ENCODE peak calls at places on chromosome 14, in ten cellular contexts. M is WERI-Rb-1, V is uterus, W is astrocyte of the spinal cord, J is SK-N-SH, T is GM12865, O is neural crest cell, S is endodermal cell, L is right lobe of liver, Y is tibial artery. H is an unnamed sample.

GRCh38 chr14:21063479-21063878 is 5.9 kb downstream of the RNASE8 start:
- DNase-seq in M (no peak), V (no peak), W (peak), J (no peak), T (no peak), O (no peak), S (no peak), L (no peak), Y (no peak), H (no peak)

GRCh38 chr14:100237735-100238418 is 1.1 kb upstream of the YY1 start:
- DNase-seq in M (peak), V (peak), W (peak), J (peak), T (peak), O (no peak), S (peak), L (peak), Y (peak), H (no peak)

GRCh38 chr14:65361920-65362319 is 50.6 kb upstream of the FUT8 start:
- DNase-seq in M (no peak), V (no peak), W (peak), J (no peak), T (no peak), O (no peak), S (no peak), L (no peak), Y (peak), H (no peak)

GRCh38 chr14:29759521-29760340 is 167.9 kb downstream of the PRKD1 start:
- DNase-seq in M (no peak), V (no peak), W (no peak), J (no peak), T (peak), O (no peak), S (no peak), L (no peak), Y (no peak), H (no peak)

GRCh38 chr14:59275668-59276067 is 87.2 kb downstream of the DAAM1 start:
- DNase-seq in M (no peak), V (no peak), W (peak), J (no peak), T (peak), O (no peak), S (no peak), L (no peak), Y (no peak), H (peak)

GRCh38 chr14:22474730-22475351 is 114.2 kb downstream of the DAD1 start:
- DNase-seq in M (no peak), V (no peak), W (peak), J (no peak), T (no peak), O (no peak), S (no peak), L (no peak), Y (no peak), H (no peak)

GRCh38 chr14:39731912-39732311 is 299.7 kb upstream of the FBXO33 start:
- DNase-seq in M (peak), V (no peak), W (no peak), J (no peak), T (peak), O (no peak), S (peak), L (no peak), Y (no peak), H (no peak)

GRCh38 chr14:73231874-73232851 is 5.1 kb upstream of the PAPLN start:
- DNase-seq in M (peak), V (no peak), W (no peak), J (peak), T (peak), O (no peak), S (peak), L (no peak), Y (no peak), H (no peak)

GRCh38 chr14:101220921-101221510 is 317.5 kb upstream of the RTL1 start:
- DNase-seq in M (no peak), V (no peak), W (no peak), J (no peak), T (no peak), O (no peak), S (no peak), L (peak), Y (no peak), H (no peak)

GRCh38 chr14:72448212-72448611 is 445.7 kb downstream of the DPF3 start:
- DNase-seq in M (no peak), V (no peak), W (no peak), J (no peak), T (no peak), O (no peak), S (no peak), L (no peak), Y (no peak), H (no peak)

GRCh38 chr14:88562831-88563686 is at the start of gene ZC3H14:
- DNase-seq in M (peak), V (peak), W (peak), J (peak), T (peak), O (peak), S (peak), L (peak), Y (peak), H (no peak)

GRCh38 chr14:28656704-28657255 is 109.8 kb upstream of the FOXG1 start:
- DNase-seq in M (no peak), V (no peak), W (no peak), J (no peak), T (no peak), O (no peak), S (no peak), L (no peak), Y (no peak), H (no peak)

GRCh38 chr14:90593254-90594040 is 196.6 kb downstream of the CALM1 start:
- DNase-seq in M (peak), V (no peak), W (no peak), J (peak), T (no peak), O (no peak), S (no peak), L (no peak), Y (no peak), H (no peak)

GRCh38 chr14:59126714-59127436 is 61.6 kb upstream of the DAAM1 start:
- DNase-seq in M (no peak), V (peak), W (peak), J (peak), T (peak), O (peak), S (peak), L (no peak), Y (no peak), H (peak)

GRCh38 chr14:80425686-80426085 is 214.4 kb upstream of the DIO2 start:
- DNase-seq in M (no peak), V (no peak), W (peak), J (no peak), T (no peak), O (no peak), S (no peak), L (no peak), Y (no peak), H (peak)

GRCh38 chr14:95597784-95598204 is 62.9 kb downstream of the GLRX5 start:
- DNase-seq in M (peak), V (no peak), W (no peak), J (peak), T (peak), O (peak), S (peak), L (no peak), Y (no peak), H (peak)

GRCh38 chr14:100078997-100079561 is 13.9 kb downstream of the EVL start:
- DNase-seq in M (peak), V (no peak), W (peak), J (peak), T (peak), O (no peak), S (peak), L (no peak), Y (no peak), H (peak)

GRCh38 chr14:85580536-85581165 is 50.7 kb downstream of the FLRT2 start:
- DNase-seq in M (no peak), V (no peak), W (no peak), J (no peak), T (no peak), O (no peak), S (no peak), L (no peak), Y (no peak), H (no peak)

DNA sequence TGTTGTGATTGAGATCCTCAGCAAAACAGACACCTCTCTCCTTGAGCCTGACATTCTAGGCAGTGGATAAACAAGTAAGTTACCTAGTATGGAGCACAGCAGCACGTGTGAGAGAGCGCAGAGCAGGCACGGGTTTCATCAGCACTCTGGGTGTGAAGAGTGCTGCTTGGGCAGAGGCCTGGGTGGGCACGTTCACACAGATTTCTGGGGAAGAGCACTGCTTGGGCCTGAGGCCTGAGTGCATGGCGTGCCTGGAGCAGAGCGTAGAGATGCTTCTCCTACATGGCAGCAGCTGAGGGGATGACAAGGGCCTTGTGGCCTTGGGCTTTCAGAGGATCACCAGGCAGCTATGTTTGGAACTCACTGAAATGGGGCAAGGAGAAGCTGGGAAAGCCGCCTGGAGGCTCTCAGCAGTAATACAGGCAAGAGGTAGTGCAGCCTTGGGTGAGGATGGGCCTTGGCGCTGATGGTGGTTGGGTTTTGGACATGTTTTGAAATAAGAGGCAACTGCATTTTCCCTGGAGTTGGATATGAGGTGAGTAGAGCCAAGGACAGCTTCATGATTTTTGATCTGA is 17.6 kb downstream of the CKB start:
- DNase-seq in M (no peak), V (peak), W (no peak), J (no peak), T (no peak), O (no peak), S (peak), L (peak), Y (peak), H (no peak)
- TF ChIP-seq CTCF in M (peak), V (no peak), W (no peak), J (peak), T (no peak), O (peak), S (peak), L (no peak), Y (no peak), H (no peak)

DNA sequence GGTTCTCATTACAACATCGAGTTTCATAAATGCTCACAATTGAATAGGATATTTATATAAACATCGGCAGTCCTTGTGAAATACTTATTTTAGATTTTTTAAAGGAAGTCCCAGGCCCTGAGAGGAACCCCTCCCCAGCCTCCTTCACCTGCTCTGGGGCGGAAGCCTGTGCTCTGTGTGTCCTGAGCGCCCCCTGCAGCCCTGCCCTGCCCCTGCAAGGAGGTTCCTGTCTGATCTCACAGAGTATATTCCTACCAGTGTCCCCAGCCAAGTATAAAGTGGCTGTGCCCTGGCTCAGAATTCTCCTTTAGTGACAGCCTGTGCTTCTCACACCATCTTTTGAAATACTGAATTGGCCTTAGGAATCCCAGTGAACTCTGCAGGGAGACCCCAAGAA is 659.5 kb downstream of the TMEM121 start:
- DNase-seq in M (peak), V (no peak), W (no peak), J (no peak), T (peak), O (no peak), S (no peak), L (no peak), Y (no peak), H (no peak)
- TF ChIP-seq CTCF in M (peak), V (no peak), W (no peak), J (peak), T (peak), O (no peak), S (no peak), L (peak), Y (no peak), H (no peak)

GRCh38 chr14:105021656-105022275 is 883 bp upstream of the CDCA4 start:
- DNase-seq in M (peak), V (peak), W (no peak), J (peak), T (peak), O (peak), S (peak), L (no peak), Y (no peak), H (no peak)
- TF ChIP-seq CTCF in M (peak), V (no peak), W (peak), J (peak), T (peak), O (no peak), S (peak), L (no peak), Y (no peak), H (no peak)

GRCh38 chr14:34912182-34912581 is 37.0 kb upstream of the BAZ1A start:
- DNase-seq in M (no peak), V (no peak), W (no peak), J (no peak), T (peak), O (no peak), S (peak), L (no peak), Y (no peak), H (no peak)
- TF ChIP-seq CTCF in M (no peak), V (no peak), W (no peak), J (peak), T (no peak), O (no peak), S (peak), L (no peak), Y (no peak), H (peak)

GRCh38 chr14:50667491-50668007 is 557 bp downstream of the SAV1 start:
- DNase-seq in M (peak), V (peak), W (no peak), J (peak), T (peak), O (no peak), S (peak), L (no peak), Y (no peak), H (no peak)
- TF ChIP-seq CTCF in M (no peak), V (no peak), W (no peak), J (peak), T (no peak), O (no peak), S (peak), L (no peak), Y (no peak), H (no peak)

GRCh38 chr14:66606826-66607225 is 98.9 kb downstream of the GPHN start:
- DNase-seq in M (no peak), V (no peak), W (no peak), J (no peak), T (no peak), O (no peak), S (no peak), L (no peak), Y (no peak), H (no peak)

GRCh38 chr14:66613344-66613743 is 105.4 kb downstream of the GPHN start:
- DNase-seq in M (no peak), V (no peak), W (no peak), J (no peak), T (no peak), O (no peak), S (no peak), L (no peak), Y (no peak), H (no peak)

DNA sequence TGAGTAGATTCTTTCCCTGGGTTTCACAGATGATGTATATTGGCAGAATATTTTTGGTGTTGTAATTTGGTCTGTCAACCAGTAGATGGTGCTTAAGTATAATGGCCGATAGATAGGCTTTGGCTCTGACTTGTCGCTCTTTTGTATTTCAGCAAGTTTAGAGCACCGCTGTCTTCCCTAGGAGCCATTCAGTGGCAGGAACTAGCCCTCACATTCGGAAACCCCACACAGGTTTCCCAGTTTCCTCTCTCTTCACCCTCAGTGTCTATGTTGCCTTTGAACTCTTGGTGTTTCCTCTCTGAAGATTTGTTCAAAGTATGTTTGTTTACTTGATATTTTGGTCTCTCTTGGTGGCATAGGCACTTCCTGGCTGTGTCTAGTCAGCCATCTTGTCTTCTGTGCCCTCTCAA is 102.2 kb downstream of the GPHN start:
- DNase-seq in M (no peak), V (no peak), W (no peak), J (no peak), T (peak), O (no peak), S (peak), L (no peak), Y (no peak), H (no peak)
- TF ChIP-seq CTCF in M (peak), V (no peak), W (peak), J (peak), T (peak), O (peak), S (peak), L (peak), Y (no peak), H (peak)

DNA sequence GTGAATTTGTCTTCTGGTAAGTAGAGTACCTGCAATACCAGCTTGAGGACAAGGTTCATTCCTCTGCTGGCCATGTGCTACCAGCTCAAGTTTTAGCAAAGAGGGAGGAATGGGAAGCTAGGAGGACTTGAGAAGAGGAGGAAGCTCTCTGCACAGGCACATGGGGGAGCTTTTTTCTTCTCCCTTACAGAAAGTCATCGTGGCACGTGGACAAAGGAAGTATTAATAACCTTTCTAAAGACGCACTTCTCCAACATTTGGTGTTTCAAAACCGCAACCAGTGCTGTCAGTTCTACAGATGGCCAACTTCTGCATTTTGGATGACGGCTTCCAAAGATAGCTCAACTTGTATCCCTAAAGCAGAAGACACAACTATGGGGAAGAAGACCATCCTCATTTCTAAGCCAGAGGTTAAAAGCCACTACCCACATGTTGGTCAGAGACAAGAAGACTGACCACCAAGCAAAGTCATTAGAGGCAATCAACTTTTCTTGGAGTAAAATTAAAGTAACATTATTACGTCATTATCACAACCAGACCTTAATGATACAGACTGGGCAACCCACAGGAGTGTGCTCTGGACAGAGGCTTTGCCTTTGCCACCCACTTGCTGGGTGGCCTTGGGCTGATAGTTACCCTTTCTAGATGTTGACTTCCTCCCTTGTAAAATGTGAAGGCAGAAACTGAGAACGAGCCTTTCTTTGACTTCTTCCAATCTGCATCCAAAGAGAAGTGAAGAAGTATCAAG is 12.3 kb upstream of the TMED10 start:
- DNase-seq in M (no peak), V (no peak), W (no peak), J (no peak), T (peak), O (no peak), S (no peak), L (no peak), Y (peak), H (no peak)
- TF ChIP-seq CTCF in M (no peak), V (no peak), W (no peak), J (no peak), T (no peak), O (no peak), S (no peak), L (no peak), Y (no peak), H (no peak)

GRCh38 chr14:50059773-50060629 is 56.4 kb downstream of the VCPKMT start:
- DNase-seq in M (no peak), V (no peak), W (no peak), J (no peak), T (no peak), O (no peak), S (peak), L (no peak), Y (no peak), H (no peak)

GRCh38 chr14:50063876-50064420 is 52.4 kb downstream of the VCPKMT start:
- DNase-seq in M (no peak), V (no peak), W (no peak), J (no peak), T (no peak), O (no peak), S (no peak), L (no peak), Y (no peak), H (no peak)

GRCh38 chr14:50061664-50062437 is 54.5 kb downstream of the VCPKMT start:
- DNase-seq in M (no peak), V (no peak), W (peak), J (peak), T (peak), O (no peak), S (peak), L (peak), Y (no peak), H (peak)

GRCh38 chr14:50062438-50063039 is 53.8 kb downstream of the VCPKMT start:
- DNase-seq in M (peak), V (peak), W (peak), J (peak), T (peak), O (no peak), S (peak), L (no peak), Y (no peak), H (peak)

GRCh38 chr14:50060871-50061663 is 55.3 kb downstream of the VCPKMT start:
- DNase-seq in M (peak), V (peak), W (peak), J (peak), T (peak), O (no peak), S (peak), L (no peak), Y (peak), H (peak)
- TF ChIP-seq CTCF in M (peak), V (peak), W (peak), J (peak), T (no peak), O (peak), S (peak), L (no peak), Y (peak), H (peak)

GRCh38 chr14:97143456-97143855 is 346.3 kb downstream of the VRK1 start:
- DNase-seq in M (no peak), V (no peak), W (no peak), J (no peak), T (no peak), O (no peak), S (no peak), L (no peak), Y (no peak), H (no peak)

GRCh38 chr14:97137705-97138104 is 340.5 kb downstream of the VRK1 start:
- DNase-seq in M (no peak), V (no peak), W (no peak), J (no peak), T (peak), O (no peak), S (no peak), L (no peak), Y (no peak), H (no peak)

GRCh38 chr14:97143011-97143410 is 345.8 kb downstream of the VRK1 start:
- DNase-seq in M (no peak), V (no peak), W (no peak), J (no peak), T (no peak), O (no peak), S (no peak), L (no peak), Y (no peak), H (no peak)

DNA sequence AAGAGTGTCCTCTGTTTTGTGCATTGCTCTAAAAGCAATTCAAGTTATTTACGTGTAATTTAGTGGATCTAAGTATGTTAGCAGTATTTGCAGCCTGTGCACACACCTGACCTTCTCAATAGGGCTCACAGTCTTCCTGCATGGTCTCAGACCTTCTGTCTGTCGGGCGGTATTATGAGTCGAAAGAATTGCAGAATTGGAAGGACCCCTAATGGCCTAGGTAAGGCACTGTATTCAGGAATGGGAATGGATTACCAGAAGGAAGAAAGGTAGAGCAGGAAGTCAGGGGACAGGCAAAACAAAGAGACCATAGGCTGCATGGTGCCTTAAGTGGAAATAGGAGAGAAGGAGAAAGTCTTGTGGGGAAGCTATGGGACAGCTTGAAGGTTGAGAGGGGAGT is 341.6 kb downstream of the VRK1 start:
- DNase-seq in M (peak), V (no peak), W (no peak), J (no peak), T (no peak), O (no peak), S (peak), L (no peak), Y (no peak), H (no peak)
- TF ChIP-seq CTCF in M (peak), V (no peak), W (no peak), J (no peak), T (no peak), O (no peak), S (peak), L (no peak), Y (no peak), H (no peak)

GRCh38 chr14:63974176-63974575 is 121.4 kb downstream of the SYNE2 start:
- DNase-seq in M (no peak), V (no peak), W (no peak), J (no peak), T (no peak), O (no peak), S (no peak), L (no peak), Y (no peak), H (no peak)
- TF ChIP-seq CTCF in M (no peak), V (no peak), W (no peak), J (no peak), T (no peak), O (no peak), S (no peak), L (no peak), Y (no peak), H (no peak)

H was measured in HFF-Myc.